ENCODE peak calls at places on chromosomes 11 and 22, in seven cellular contexts. One of them, this sample, is unnamed.

GRCh38 chr11:18203723-18204122 is 31.1 kb downstream of the MRGPRX4 start:
- ATAC-seq in activated T-cell treated with anti-CD3 and anti-CD28 coated beads, Interleukin-2, amount 50 U/mL, for 4 hours: no peak
- ATAC-seq in left colon: no peak
- ATAC-seq in mucosa of descending colon: no peak
- ATAC-seq in lower lobe of right lung: peak
- ATAC-seq in CD4-positive, CD25-positive, alpha-beta regulatory T cell: no peak
- ATAC-seq in aorta: no peak
- ATAC-seq in this sample: peak

GRCh38 chr22:25111579-25112517 is 87.8 kb upstream of the CRYBB3 start:
- ATAC-seq in activated T-cell treated with anti-CD3 and anti-CD28 coated beads, Interleukin-2, amount 50 U/mL, for 4 hours: peak
- ATAC-seq in left colon: peak
- ATAC-seq in mucosa of descending colon: peak
- ATAC-seq in lower lobe of right lung: peak
- ATAC-seq in CD4-positive, CD25-positive, alpha-beta regulatory T cell: no peak
- ATAC-seq in aorta: peak
- ATAC-seq in this sample: no peak

GRCh38 chr11:118172356-118172755 is 4.1 kb downstream of the SCN2B start:
- ATAC-seq in activated T-cell treated with anti-CD3 and anti-CD28 coated beads, Interleukin-2, amount 50 U/mL, for 4 hours: no peak
- ATAC-seq in left colon: no peak
- ATAC-seq in mucosa of descending colon: no peak
- ATAC-seq in lower lobe of right lung: no peak
- ATAC-seq in CD4-positive, CD25-positive, alpha-beta regulatory T cell: no peak
- ATAC-seq in aorta: no peak
- ATAC-seq in this sample: no peak

GRCh38 chr11:90737328-90738050 is 514.6 kb upstream of the CHORDC1 start:
- ATAC-seq in activated T-cell treated with anti-CD3 and anti-CD28 coated beads, Interleukin-2, amount 50 U/mL, for 4 hours: no peak
- ATAC-seq in left colon: no peak
- ATAC-seq in mucosa of descending colon: no peak
- ATAC-seq in lower lobe of right lung: no peak
- ATAC-seq in CD4-positive, CD25-positive, alpha-beta regulatory T cell: no peak
- ATAC-seq in aorta: no peak
- ATAC-seq in this sample: no peak

GRCh38 chr11:72394456-72394855 is 39.9 kb downstream of the CLPB start:
- ATAC-seq in activated T-cell treated with anti-CD3 and anti-CD28 coated beads, Interleukin-2, amount 50 U/mL, for 4 hours: no peak
- ATAC-seq in left colon: no peak
- ATAC-seq in mucosa of descending colon: no peak
- ATAC-seq in lower lobe of right lung: no peak
- ATAC-seq in CD4-positive, CD25-positive, alpha-beta regulatory T cell: no peak
- ATAC-seq in aorta: no peak
- ATAC-seq in this sample: no peak

GRCh38 chr22:21055880-21056319 is 10.2 kb downstream of the LRRC74B start:
- ATAC-seq in activated T-cell treated with anti-CD3 and anti-CD28 coated beads, Interleukin-2, amount 50 U/mL, for 4 hours: peak
- ATAC-seq in left colon: no peak
- ATAC-seq in mucosa of descending colon: no peak
- ATAC-seq in lower lobe of right lung: no peak
- ATAC-seq in CD4-positive, CD25-positive, alpha-beta regulatory T cell: no peak
- ATAC-seq in aorta: no peak
- ATAC-seq in this sample: no peak

GRCh38 chr11:124793466-124794278 is 6.5 kb downstream of the MSANTD2 start:
- ATAC-seq in activated T-cell treated with anti-CD3 and anti-CD28 coated beads, Interleukin-2, amount 50 U/mL, for 4 hours: peak
- ATAC-seq in left colon: peak
- ATAC-seq in mucosa of descending colon: peak
- ATAC-seq in lower lobe of right lung: peak
- ATAC-seq in CD4-positive, CD25-positive, alpha-beta regulatory T cell: peak
- ATAC-seq in aorta: no peak
- ATAC-seq in this sample: peak

GRCh38 chr11:46987183-46987582 is 50.6 kb downstream of the CSTPP1 start:
- ATAC-seq in activated T-cell treated with anti-CD3 and anti-CD28 coated beads, Interleukin-2, amount 50 U/mL, for 4 hours: no peak
- ATAC-seq in left colon: no peak
- ATAC-seq in mucosa of descending colon: no peak
- ATAC-seq in lower lobe of right lung: no peak
- ATAC-seq in CD4-positive, CD25-positive, alpha-beta regulatory T cell: no peak
- ATAC-seq in aorta: no peak
- ATAC-seq in this sample: no peak

GRCh38 chr22:35098921-35099320 is 33.0 kb downstream of the ISX start:
- ATAC-seq in activated T-cell treated with anti-CD3 and anti-CD28 coated beads, Interleukin-2, amount 50 U/mL, for 4 hours: no peak
- ATAC-seq in left colon: no peak
- ATAC-seq in mucosa of descending colon: no peak
- ATAC-seq in lower lobe of right lung: no peak
- ATAC-seq in CD4-positive, CD25-positive, alpha-beta regulatory T cell: no peak
- ATAC-seq in aorta: no peak
- ATAC-seq in this sample: no peak

GRCh38 chr11:83713701-83714100 is 427.5 kb upstream of the CCDC90B start:
- ATAC-seq in activated T-cell treated with anti-CD3 and anti-CD28 coated beads, Interleukin-2, amount 50 U/mL, for 4 hours: no peak
- ATAC-seq in left colon: no peak
- ATAC-seq in mucosa of descending colon: no peak
- ATAC-seq in lower lobe of right lung: no peak
- ATAC-seq in CD4-positive, CD25-positive, alpha-beta regulatory T cell: no peak
- ATAC-seq in aorta: no peak
- ATAC-seq in this sample: no peak

This sample was measured in activated T-helper 17 cell treated with anti-CD3 and anti-CD28 coated beads, Interleukin-2, amount 50 U/mL, for 72 hours.